ENCODE peak calls at places on chromosomes 1 and 21, in seven cellular contexts. T, B, G, M, P, N and C are unnamed samples.

GRCh38 chr1:20348326-20348910 is 57.7 kb downstream of the VWA5B1 start:
- DNase-seq in N (no peak), B (no peak), G (no peak), T (no peak), P (no peak), M (no peak), C (peak)

GRCh38 chr1:40822890-40823289 is 39.3 kb downstream of the CITED4 start:
- DNase-seq in N (no peak), G (no peak), T (no peak), B (no peak), M (no peak), P (no peak), C (no peak)

GRCh38 chr1:226778657-226779058 is 39.6 kb upstream of the ITPKB start:
- DNase-seq in G (peak), T (peak), P (peak), B (no peak), N (no peak), M (no peak), C (no peak)

GRCh38 chr1:6743189-6744101 is 41.8 kb upstream of the CAMTA1 start:
- DNase-seq in N (no peak), P (peak), T (peak), B (no peak), G (peak), M (peak), C (no peak)

GRCh38 chr1:6796095-6796494 is 10.8 kb downstream of the CAMTA1 start:
- DNase-seq in G (no peak), N (no peak), B (no peak), P (peak), M (no peak), T (no peak), C (no peak)

GRCh38 chr1:165403835-165404482 is 41.0 kb downstream of the RXRG start:
- DNase-seq in N (peak), M (no peak), T (no peak), P (no peak), B (peak), G (no peak), C (peak)

GRCh38 chr1:30092051-30092858 is 631.1 kb downstream of the MATN1 start:
- DNase-seq in N (no peak), T (no peak), G (no peak), M (no peak), B (no peak), P (no peak), C (no peak)

GRCh38 chr1:113858418-113858817 is 13.1 kb downstream of the PTPN22 start:
- DNase-seq in N (no peak), P (no peak), G (no peak), T (no peak), B (no peak), M (no peak), C (no peak)

GRCh38 chr21:43318841-43319781 is 107.8 kb downstream of the SIK1 start:
- DNase-seq in N (no peak), B (peak), P (peak), T (no peak), M (no peak), G (peak), C (no peak)

GRCh38 chr1:79874289-79874688 is 867.8 kb upstream of the ADGRL4 start:
- DNase-seq in B (no peak), P (peak), G (no peak), T (no peak), N (no peak), M (no peak), C (no peak)
- H3K4me3 ChIP-seq in B (no peak), P (no peak), G (no peak), T (no peak), N (no peak), M (no peak), C (no peak)

GRCh38 chr1:27393641-27394281 is 1.3 kb downstream of the GPR3 start:
- DNase-seq in T (no peak), N (no peak), M (no peak), G (no peak), B (no peak), P (no peak), C (no peak)

GRCh38 chr1:27391511-27392095 is 819 bp upstream of the GPR3 start:
- DNase-seq in G (no peak), P (peak), N (peak), M (peak), B (no peak), T (no peak), C (peak)

GRCh38 chr1:27392096-27392777 is at the start of gene GPR3:
- DNase-seq in G (peak), M (peak), B (peak), N (peak), T (peak), P (peak), C (peak)

GRCh38 chr1:27394282-27394658 is 1.8 kb downstream of the GPR3 start:
- DNase-seq in N (no peak), G (no peak), B (no peak), T (no peak), P (no peak), M (no peak), C (no peak)

DNA sequence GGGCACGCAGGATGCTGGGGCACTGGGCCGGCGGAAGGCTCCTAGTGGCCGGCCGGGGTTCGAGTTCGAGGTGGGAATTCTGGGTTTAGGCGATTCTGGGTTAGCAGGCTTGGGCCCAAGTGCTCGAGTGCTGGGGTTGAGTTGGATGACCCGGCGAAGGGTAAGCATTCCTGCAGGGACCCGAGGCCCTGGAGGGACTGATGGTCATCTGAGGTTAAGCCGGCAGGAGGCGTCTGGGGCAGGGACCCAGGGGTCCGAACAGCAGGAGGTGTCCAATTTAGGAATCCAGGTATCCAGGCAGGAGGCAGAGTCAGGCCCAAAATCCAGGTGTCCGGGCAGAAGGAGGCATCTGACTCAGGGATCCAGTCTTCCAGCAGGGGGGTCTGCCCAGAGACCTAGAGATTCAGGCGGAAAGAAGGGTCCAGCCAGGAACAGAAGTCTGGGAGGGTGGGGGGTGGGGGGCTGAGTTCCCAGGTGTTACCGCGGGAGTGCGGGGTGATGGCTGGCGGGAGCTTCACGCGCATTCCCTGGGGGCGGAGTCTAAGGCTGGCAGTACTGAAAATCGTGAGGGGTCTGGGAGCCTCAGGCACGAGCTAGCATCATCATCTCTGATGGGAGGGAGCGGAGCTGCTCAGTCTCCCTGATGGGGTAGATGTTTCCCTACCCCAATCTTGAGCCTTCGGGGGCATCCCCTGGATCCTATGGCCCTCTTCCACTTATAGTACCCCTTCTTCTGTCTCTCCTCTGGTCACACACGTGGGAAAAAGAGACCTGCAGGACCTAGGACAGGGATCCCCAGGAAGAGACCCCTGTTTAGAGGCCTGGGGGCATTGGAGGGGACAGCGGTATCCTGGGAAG is 585 bp downstream of the GPR3 start:
- DNase-seq in T (no peak), P (no peak), G (no peak), M (no peak), N (no peak), B (no peak), C (peak)
- TF ChIP-seq CTCF in T (no peak), P (peak), G (peak), M (no peak), N (peak), B (peak), C (peak)

GRCh38 chr1:148374101-148374500 is 109.0 kb downstream of the PPIAL4G start:
- DNase-seq in P (no peak), B (no peak), G (no peak), M (no peak), N (no peak), T (no peak), C (no peak)

GRCh38 chr1:148379697-148380096 is 103.4 kb downstream of the PPIAL4G start:
- DNase-seq in M (no peak), T (no peak), G (no peak), B (no peak), N (no peak), P (no peak), C (no peak)

GRCh38 chr1:148373236-148373935 is 109.7 kb downstream of the PPIAL4G start:
- DNase-seq in B (no peak), M (no peak), P (no peak), G (no peak), T (no peak), N (no peak), C (no peak)

GRCh38 chr1:148383966-148384365 is 99.1 kb downstream of the PPIAL4G start:
- DNase-seq in B (no peak), M (no peak), P (no peak), G (no peak), T (no peak), N (no peak), C (no peak)

DNA sequence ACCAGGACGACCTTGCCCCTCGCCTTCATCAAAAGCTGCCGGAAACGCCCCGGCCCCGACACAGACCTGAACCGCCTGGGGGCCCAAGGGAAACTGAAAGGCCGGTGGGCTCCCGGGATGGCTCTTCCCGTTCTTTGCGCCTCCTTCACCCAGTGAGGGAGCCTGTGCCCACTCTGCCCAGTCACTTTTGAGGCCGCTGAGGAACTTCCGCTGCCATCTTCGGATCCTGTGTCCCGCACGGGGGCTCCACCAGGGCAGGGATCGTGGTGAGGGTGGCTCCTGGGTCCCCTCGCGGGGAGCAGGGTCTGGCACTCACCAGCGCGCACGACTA is 104.0 kb downstream of the PPIAL4G start:
- DNase-seq in M (no peak), T (no peak), N (no peak), P (no peak), G (no peak), B (no peak), C (no peak)
- H3K4me3 ChIP-seq in M (no peak), T (no peak), N (no peak), P (no peak), G (no peak), B (no peak), C (no peak)

GRCh38 chr1:194935864-194936263 is 1672.4 kb downstream of the KCNT2 start:
- DNase-seq in B (no peak), N (no peak), G (no peak), P (no peak), T (no peak), M (no peak), C (no peak)
- TF ChIP-seq CTCF in B (peak), N (no peak), G (no peak), P (no peak), T (peak), M (no peak), C (peak)

GRCh38 chr1:85581138-85581801 is 709 bp downstream of the CCN1 start:
- DNase-seq in N (peak), M (peak), G (peak), B (no peak), P (peak), T (no peak), C (peak)

GRCh38 chr1:85578321-85579295 is 2.0 kb upstream of the CCN1 start:
- DNase-seq in B (no peak), G (peak), N (no peak), M (no peak), T (peak), P (peak), C (no peak)

GRCh38 chr1:85581802-85582686 is 1.5 kb downstream of the CCN1 start:
- DNase-seq in N (peak), T (no peak), G (peak), M (peak), B (no peak), P (peak), C (no peak)

GRCh38 chr1:85579619-85580018 is 942 bp upstream of the CCN1 start:
- DNase-seq in G (peak), M (no peak), N (no peak), T (peak), P (peak), B (no peak), C (no peak)

DNA sequence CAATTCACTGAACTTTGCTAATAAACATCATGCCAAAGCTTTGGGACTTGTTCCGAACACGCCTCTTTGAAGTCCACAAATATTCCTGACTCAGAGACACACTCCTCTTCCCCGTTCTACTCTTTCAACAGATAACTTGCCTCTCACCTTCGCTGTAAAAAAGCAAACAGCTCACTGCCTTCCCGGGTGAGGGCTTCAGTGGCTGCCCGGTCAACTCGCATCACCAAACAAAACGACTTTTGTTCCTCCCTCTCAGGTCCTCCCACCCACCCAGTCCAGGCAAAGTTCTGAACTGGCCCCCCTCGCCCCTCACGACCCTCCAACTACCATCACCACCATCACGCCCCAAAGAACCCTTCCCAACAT is 532 bp upstream of the CCN1 start:
- DNase-seq in B (no peak), N (peak), M (no peak), G (peak), T (peak), P (peak), C (no peak)
- H3K4me3 ChIP-seq in B (no peak), N (peak), M (peak), G (peak), T (peak), P (peak), C (peak)